ENCODE peak calls at places on chromosomes 3 and 15, in four cellular contexts. One of them, this sample, is unnamed.

GRCh38 chr15:64464271-64465005 is 4.1 kb downstream of the ZNF609 start:
- DNase-seq in activated CD8-positive, alpha-beta memory T cell treated with anti-CD3 and anti-CD28 coated beads, Interleukin-2, amount 50 U/mL, for 4 hours: peak
- DNase-seq in CD8-positive, alpha-beta memory T cell: no peak
- DNase-seq in central memory CD4-positive, alpha-beta T cell: no peak
- DNase-seq in this sample: no peak

GRCh38 chr3:149894211-149894610 is 76.5 kb downstream of the PFN2 start:
- DNase-seq in activated CD8-positive, alpha-beta memory T cell treated with anti-CD3 and anti-CD28 coated beads, Interleukin-2, amount 50 U/mL, for 4 hours: no peak
- DNase-seq in central memory CD4-positive, alpha-beta T cell: no peak
- DNase-seq in CD8-positive, alpha-beta memory T cell: no peak
- DNase-seq in this sample: no peak

GRCh38 chr3:65729553-65729952 is 309.2 kb downstream of the MAGI1 start:
- DNase-seq in activated CD8-positive, alpha-beta memory T cell treated with anti-CD3 and anti-CD28 coated beads, Interleukin-2, amount 50 U/mL, for 4 hours: no peak
- DNase-seq in central memory CD4-positive, alpha-beta T cell: no peak
- DNase-seq in CD8-positive, alpha-beta memory T cell: no peak
- DNase-seq in this sample: no peak

GRCh38 chr15:79918278-79918677 is 21.5 kb upstream of the MTHFS start:
- DNase-seq in activated CD8-positive, alpha-beta memory T cell treated with anti-CD3 and anti-CD28 coated beads, Interleukin-2, amount 50 U/mL, for 4 hours: no peak
- DNase-seq in central memory CD4-positive, alpha-beta T cell: no peak
- DNase-seq in CD8-positive, alpha-beta memory T cell: no peak
- DNase-seq in this sample: no peak

GRCh38 chr15:70480196-70480856 is 283.0 kb downstream of the UACA start:
- DNase-seq in activated CD8-positive, alpha-beta memory T cell treated with anti-CD3 and anti-CD28 coated beads, Interleukin-2, amount 50 U/mL, for 4 hours: peak
- DNase-seq in central memory CD4-positive, alpha-beta T cell: peak
- DNase-seq in CD8-positive, alpha-beta memory T cell: peak
- DNase-seq in this sample: peak

GRCh38 chr15:69848551-69849231 is 249.0 kb downstream of the TLE3 start:
- DNase-seq in CD8-positive, alpha-beta memory T cell: no peak
- DNase-seq in activated CD8-positive, alpha-beta memory T cell treated with anti-CD3 and anti-CD28 coated beads, Interleukin-2, amount 50 U/mL, for 4 hours: no peak
- DNase-seq in central memory CD4-positive, alpha-beta T cell: no peak
- DNase-seq in this sample: no peak

GRCh38 chr3:12479919-12480425 is 4.3 kb upstream of the TSEN2 start:
- DNase-seq in activated CD8-positive, alpha-beta memory T cell treated with anti-CD3 and anti-CD28 coated beads, Interleukin-2, amount 50 U/mL, for 4 hours: no peak
- DNase-seq in CD8-positive, alpha-beta memory T cell: no peak
- DNase-seq in central memory CD4-positive, alpha-beta T cell: peak
- DNase-seq in this sample: peak

GRCh38 chr3:9619180-9619579 is 30.1 kb upstream of the MTMR14 start:
- DNase-seq in central memory CD4-positive, alpha-beta T cell: no peak
- DNase-seq in activated CD8-positive, alpha-beta memory T cell treated with anti-CD3 and anti-CD28 coated beads, Interleukin-2, amount 50 U/mL, for 4 hours: no peak
- DNase-seq in CD8-positive, alpha-beta memory T cell: no peak
- DNase-seq in this sample: no peak

GRCh38 chr15:60017538-60018199 is 13.6 kb downstream of the FOXB1 start:
- DNase-seq in CD8-positive, alpha-beta memory T cell: no peak
- DNase-seq in activated CD8-positive, alpha-beta memory T cell treated with anti-CD3 and anti-CD28 coated beads, Interleukin-2, amount 50 U/mL, for 4 hours: no peak
- DNase-seq in central memory CD4-positive, alpha-beta T cell: no peak
- DNase-seq in this sample: no peak

GRCh38 chr15:28086175-28086703 is 12.9 kb downstream of the OCA2 start:
- DNase-seq in CD8-positive, alpha-beta memory T cell: peak
- DNase-seq in central memory CD4-positive, alpha-beta T cell: peak
- DNase-seq in activated CD8-positive, alpha-beta memory T cell treated with anti-CD3 and anti-CD28 coated beads, Interleukin-2, amount 50 U/mL, for 4 hours: peak
- DNase-seq in this sample: peak

GRCh38 chr3:156670652-156671051 is 3.7 kb upstream of the TIPARP start:
- DNase-seq in activated CD8-positive, alpha-beta memory T cell treated with anti-CD3 and anti-CD28 coated beads, Interleukin-2, amount 50 U/mL, for 4 hours: no peak
- DNase-seq in CD8-positive, alpha-beta memory T cell: no peak
- DNase-seq in central memory CD4-positive, alpha-beta T cell: no peak
- DNase-seq in this sample: no peak

GRCh38 chr15:99502182-99502581 is 63.6 kb upstream of the MEF2A start:
- DNase-seq in central memory CD4-positive, alpha-beta T cell: no peak
- DNase-seq in activated CD8-positive, alpha-beta memory T cell treated with anti-CD3 and anti-CD28 coated beads, Interleukin-2, amount 50 U/mL, for 4 hours: no peak
- DNase-seq in CD8-positive, alpha-beta memory T cell: no peak
- DNase-seq in this sample: no peak

GRCh38 chr3:57958642-57959406 is 49.4 kb upstream of the FLNB start:
- DNase-seq in central memory CD4-positive, alpha-beta T cell: no peak
- DNase-seq in activated CD8-positive, alpha-beta memory T cell treated with anti-CD3 and anti-CD28 coated beads, Interleukin-2, amount 50 U/mL, for 4 hours: no peak
- DNase-seq in CD8-positive, alpha-beta memory T cell: no peak
- DNase-seq in this sample: no peak